ENCODE peak calls at places on chromosomes 2 and 18, in nine cellular contexts. One of them, this sample, is unnamed.

GRCh38 chr2:187138240-187138639 is 289.3 kb upstream of the ZSWIM2 start:
- DNase-seq in T-helper 22 cell: no peak
- DNase-seq in choroid plexus epithelial cell: peak
- DNase-seq in T-helper 17 cell: no peak
- DNase-seq in HTR-8/SVneo: no peak
- DNase-seq in aorta: peak
- DNase-seq in AG08395: peak
- DNase-seq in psoas muscle: peak
- DNase-seq in H7: no peak
- DNase-seq in this sample: no peak

GRCh38 chr2:238754259-238754658 is 93.6 kb upstream of the TWIST2 start:
- DNase-seq in T-helper 22 cell: no peak
- DNase-seq in choroid plexus epithelial cell: no peak
- DNase-seq in T-helper 17 cell: no peak
- DNase-seq in HTR-8/SVneo: no peak
- DNase-seq in aorta: no peak
- DNase-seq in AG08395: no peak
- DNase-seq in psoas muscle: no peak
- DNase-seq in H7: peak
- DNase-seq in this sample: no peak

GRCh38 chr2:240891492-240892340 is 4.2 kb downstream of the MAB21L4 start:
- DNase-seq in T-helper 22 cell: no peak
- DNase-seq in choroid plexus epithelial cell: no peak
- DNase-seq in T-helper 17 cell: no peak
- DNase-seq in HTR-8/SVneo: no peak
- DNase-seq in aorta: no peak
- DNase-seq in AG08395: no peak
- DNase-seq in psoas muscle: no peak
- DNase-seq in H7: no peak
- DNase-seq in this sample: no peak

GRCh38 chr2:147098946-147099345 is 745.9 kb upstream of the ACVR2A start:
- DNase-seq in T-helper 22 cell: no peak
- DNase-seq in choroid plexus epithelial cell: no peak
- DNase-seq in T-helper 17 cell: no peak
- DNase-seq in HTR-8/SVneo: no peak
- DNase-seq in aorta: no peak
- DNase-seq in AG08395: peak
- DNase-seq in psoas muscle: no peak
- DNase-seq in H7: no peak
- DNase-seq in this sample: no peak

GRCh38 chr2:162317910-162318279 is 589 bp downstream of the IFIH1 start:
- DNase-seq in T-helper 22 cell: no peak
- DNase-seq in choroid plexus epithelial cell: no peak
- DNase-seq in T-helper 17 cell: peak
- DNase-seq in HTR-8/SVneo: no peak
- DNase-seq in aorta: no peak
- DNase-seq in AG08395: peak
- DNase-seq in psoas muscle: no peak
- DNase-seq in H7: peak
- DNase-seq in this sample: peak

GRCh38 chr2:200022511-200022910 is 67.1 kb downstream of the MAIP1 start:
- DNase-seq in T-helper 22 cell: no peak
- DNase-seq in choroid plexus epithelial cell: no peak
- DNase-seq in T-helper 17 cell: no peak
- DNase-seq in HTR-8/SVneo: no peak
- DNase-seq in aorta: no peak
- DNase-seq in AG08395: no peak
- DNase-seq in psoas muscle: no peak
- DNase-seq in H7: no peak
- DNase-seq in this sample: no peak

GRCh38 chr18:62384610-62385097 is 59.5 kb downstream of the TNFRSF11A start:
- DNase-seq in T-helper 22 cell: no peak
- DNase-seq in choroid plexus epithelial cell: peak
- DNase-seq in T-helper 17 cell: no peak
- DNase-seq in HTR-8/SVneo: peak
- DNase-seq in aorta: no peak
- DNase-seq in AG08395: no peak
- DNase-seq in psoas muscle: no peak
- DNase-seq in H7: peak
- DNase-seq in this sample: no peak

GRCh38 chr2:17255071-17255470 is 263.2 kb downstream of the RAD51AP2 start:
- DNase-seq in T-helper 22 cell: no peak
- DNase-seq in choroid plexus epithelial cell: no peak
- DNase-seq in T-helper 17 cell: no peak
- DNase-seq in HTR-8/SVneo: no peak
- DNase-seq in aorta: no peak
- DNase-seq in AG08395: no peak
- DNase-seq in psoas muscle: no peak
- DNase-seq in H7: no peak
- DNase-seq in this sample: no peak

GRCh38 chr2:7292154-7292553 is 374.9 kb downstream of the RNF144A start:
- DNase-seq in T-helper 22 cell: no peak
- DNase-seq in choroid plexus epithelial cell: no peak
- DNase-seq in T-helper 17 cell: no peak
- DNase-seq in HTR-8/SVneo: no peak
- DNase-seq in aorta: no peak
- DNase-seq in AG08395: no peak
- DNase-seq in psoas muscle: no peak
- DNase-seq in H7: no peak
- DNase-seq in this sample: no peak

GRCh38 chr2:96159084-96159830 is 14.0 kb upstream of the DUSP2 start:
- DNase-seq in T-helper 22 cell: no peak
- DNase-seq in choroid plexus epithelial cell: no peak
- DNase-seq in T-helper 17 cell: no peak
- DNase-seq in HTR-8/SVneo: no peak
- DNase-seq in aorta: peak
- DNase-seq in AG08395: no peak
- DNase-seq in psoas muscle: no peak
- DNase-seq in H7: peak
- DNase-seq in this sample: peak

GRCh38 chr2:205780645-205781044 is 98.3 kb downstream of the NRP2 start:
- DNase-seq in T-helper 22 cell: no peak
- DNase-seq in choroid plexus epithelial cell: no peak
- DNase-seq in T-helper 17 cell: no peak
- DNase-seq in HTR-8/SVneo: no peak
- DNase-seq in aorta: no peak
- DNase-seq in AG08395: no peak
- DNase-seq in psoas muscle: no peak
- DNase-seq in H7: no peak
- DNase-seq in this sample: no peak

GRCh38 chr18:59952283-59953007 is 52.6 kb downstream of the PMAIP1 start:
- DNase-seq in T-helper 22 cell: no peak
- DNase-seq in choroid plexus epithelial cell: no peak
- DNase-seq in T-helper 17 cell: no peak
- DNase-seq in HTR-8/SVneo: no peak
- DNase-seq in aorta: no peak
- DNase-seq in AG08395: no peak
- DNase-seq in psoas muscle: no peak
- DNase-seq in H7: no peak
- DNase-seq in this sample: no peak

GRCh38 chr18:61702007-61702406 is 190.8 kb downstream of the RNF152 start:
- DNase-seq in T-helper 22 cell: no peak
- DNase-seq in choroid plexus epithelial cell: peak
- DNase-seq in T-helper 17 cell: no peak
- DNase-seq in HTR-8/SVneo: no peak
- DNase-seq in aorta: no peak
- DNase-seq in AG08395: peak
- DNase-seq in psoas muscle: no peak
- DNase-seq in H7: no peak
- DNase-seq in this sample: peak

GRCh38 chr2:27489118-27489497 is 435 bp downstream of the IFT172 start:
- DNase-seq in T-helper 22 cell: no peak
- DNase-seq in choroid plexus epithelial cell: peak
- DNase-seq in T-helper 17 cell: no peak
- DNase-seq in HTR-8/SVneo: no peak
- DNase-seq in aorta: no peak
- DNase-seq in AG08395: no peak
- DNase-seq in psoas muscle: no peak
- DNase-seq in H7: peak
- DNase-seq in this sample: peak

GRCh38 chr2:141455877-141456276 is 674.9 kb downstream of the LRP1B start:
- DNase-seq in T-helper 22 cell: no peak
- DNase-seq in choroid plexus epithelial cell: no peak
- DNase-seq in T-helper 17 cell: no peak
- DNase-seq in HTR-8/SVneo: no peak
- DNase-seq in aorta: no peak
- DNase-seq in AG08395: no peak
- DNase-seq in psoas muscle: no peak
- DNase-seq in H7: no peak
- DNase-seq in this sample: no peak

This sample was measured in osteoblast.